ENCODE peak calls at places on chromosomes 16 and 17, in four cellular contexts. F is activated naive CD8-positive, alpha-beta T cell treated with anti-CD3 and anti-CD28 coated beads, Interleukin-2, amount 50 U/mL, for 16 hours; P is GM12891; Y is stimulated activated CD4-positive, alpha-beta T cell treated with anti-CD3 and anti-CD28 coated beads, TNF-alpha, amount 100 ng/mL, for 48 hours. J is an unnamed sample.

GRCh38 chr16:51701025-51701424 is 550.0 kb upstream of the SALL1 start:
- DNase-seq in P (no peak), F (no peak), Y (no peak), J (no peak)

GRCh38 chr17:45345554-45346254 is 28.9 kb upstream of the MAP3K14 start:
- DNase-seq in Y (no peak), F (no peak), P (no peak), J (no peak)

GRCh38 chr17:81365148-81365600 is 30.1 kb upstream of the BAHCC1 start:
- DNase-seq in F (no peak), Y (no peak), P (no peak), J (no peak)

GRCh38 chr17:83162035-83162745 is 82.8 kb downstream of the METRNL start:
- DNase-seq in Y (no peak), P (no peak), F (no peak), J (no peak)

GRCh38 chr17:8087075-8087941 is at the start of gene ALOX12B:
- DNase-seq in Y (no peak), F (no peak), P (no peak), J (no peak)

GRCh38 chr16:48540222-48540900 is 69.6 kb downstream of the N4BP1 start:
- DNase-seq in Y (no peak), P (no peak), F (no peak), J (no peak)

GRCh38 chr17:70190959-70191805 is 21.9 kb downstream of the KCNJ2 start:
- DNase-seq in F (no peak), P (no peak), Y (no peak), J (no peak)

GRCh38 chr17:48441231-48441711 is 11.3 kb upstream of the SKAP1 start:
- DNase-seq in P (no peak), Y (no peak), F (no peak), J (peak)

GRCh38 chr17:7559307-7560171 is 989 bp downstream of the TNFSF13 start:
- DNase-seq in P (no peak), Y (no peak), F (no peak), J (no peak)

GRCh38 chr16:72203401-72203800 is 31.4 kb upstream of the PMFBP1 start:
- DNase-seq in Y (peak), F (no peak), P (peak), J (peak)

GRCh38 chr17:14303343-14304221 is 2.7 kb downstream of the HS3ST3B1 start:
- DNase-seq in F (no peak), P (no peak), Y (no peak), J (no peak)

GRCh38 chr17:50495918-50496317 is 12.3 kb upstream of the MYCBPAP start:
- DNase-seq in P (no peak), Y (no peak), F (no peak), J (no peak)